ENCODE peak calls at places on chromosomes 1 and 21, in seven cellular contexts. W is HCT116, S is SK-N-SH, L is H1, Y is GM12878, G is HepG2, J is K562. X is an unnamed sample. For H3K4me1, the result is how much of the 10 kb centered on the place peaks cover.

GRCh38 chr1:160755864-160756616 is 17.0 kb downstream of the SLAMF7 start:
- DNase-seq in W (no peak), S (no peak), L (no peak), Y (no peak), G (no peak), J (no peak), X (no peak)

GRCh38 chr1:220928320-220928719 is 49.1 kb downstream of the HLX start:
- DNase-seq in W (no peak), S (no peak), L (no peak), Y (no peak), G (no peak), J (no peak), X (no peak)

GRCh38 chr1:108560143-108560429 is 186 bp downstream of the EEIG2 start:
- DNase-seq in W (no peak), S (peak), L (no peak), Y (no peak), G (no peak), J (no peak), X (peak)

GRCh38 chr1:4730078-4730477 is 75.7 kb downstream of the AJAP1 start:
- DNase-seq in W (no peak), S (no peak), L (no peak), Y (no peak), G (no peak), J (no peak), X (no peak)

GRCh38 chr1:234208791-234209190 is 164.5 kb upstream of the COA6 start:
- DNase-seq in W (no peak), S (no peak), L (no peak), Y (no peak), G (no peak), J (no peak), X (no peak)

GRCh38 chr1:19395678-19396192 is 83.6 kb downstream of the SLC66A1 start:
- DNase-seq in W (no peak), S (peak), L (no peak), Y (no peak), G (no peak), J (no peak), X (no peak)

GRCh38 chr1:218171302-218171893 is 113.7 kb upstream of the RRP15 start:
- DNase-seq in W (peak), S (peak), L (no peak), Y (no peak), G (peak), J (no peak), X (peak)

GRCh38 chr1:81004011-81004410 is 796.7 kb upstream of the ADGRL2 start:
- DNase-seq in W (no peak), S (no peak), L (no peak), Y (no peak), G (no peak), J (no peak), X (no peak)

GRCh38 chr1:108830119-108831008 is 26.5 kb downstream of the AKNAD1 start:
- DNase-seq in W (peak), S (peak), L (no peak), Y (no peak), G (peak), J (peak), X (no peak)

GRCh38 chr1:242523968-242524570 is 428 bp downstream of the PLD5 start:
- DNase-seq in W (no peak), S (peak), L (peak), Y (no peak), G (no peak), J (peak), X (peak)

GRCh38 chr1:62900566-62900965 is 116.6 kb downstream of the ATG4C start:
- DNase-seq in W (no peak), S (no peak), L (no peak), Y (no peak), G (no peak), J (no peak), X (no peak)

GRCh38 chr1:152227310-152227928 is 3.4 kb upstream of the HRNR start:
- DNase-seq in W (no peak), S (no peak), L (no peak), Y (no peak), G (no peak), J (no peak), X (no peak)

GRCh38 chr1:2547210-2548067 is 8.7 kb upstream of the TNFRSF14 start:
- DNase-seq in W (no peak), S (no peak), L (no peak), Y (no peak), G (no peak), J (no peak), X (no peak)

GRCh38 chr21:34513109-34513675 is 1.2 kb upstream of the KCNE1 start:
- DNase-seq in W (no peak), S (no peak), L (no peak), Y (no peak), G (no peak), J (no peak), X (no peak)

GRCh38 chr1:107964397-107965111 is 426 bp downstream of the VAV3 start:
- DNase-seq in W (no peak), S (peak), L (no peak), Y (no peak), G (no peak), J (no peak), X (peak)

DNA sequence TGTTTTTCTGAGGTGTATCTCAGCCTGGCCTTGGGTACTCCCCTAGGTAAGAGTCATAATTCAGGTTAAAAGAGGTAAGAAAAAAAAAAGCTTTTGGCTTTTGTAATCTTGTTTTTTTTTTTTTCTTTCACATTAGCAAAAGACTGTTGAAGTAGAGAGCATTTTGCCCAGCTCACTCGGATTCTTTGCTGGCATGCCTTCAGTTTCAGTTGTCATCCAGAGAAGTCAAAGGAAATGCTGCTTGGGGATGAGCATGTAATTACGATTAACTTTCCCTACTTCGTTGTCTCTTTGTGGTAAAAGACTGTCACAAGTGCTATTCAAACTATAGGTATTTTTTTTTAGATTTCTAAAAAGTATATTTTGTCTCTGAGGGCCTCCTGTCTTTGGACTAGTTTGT is 6.3 kb downstream of the BACH1 start:
- DNase-seq in W (no peak), S (no peak), L (no peak), Y (no peak), G (no peak), J (no peak), X (no peak)
- H3K4me1 ChIP-seq in W (under half), S (half or more), L (under half), Y (under half), G (half or more), J (under half), X (under half)

DNA sequence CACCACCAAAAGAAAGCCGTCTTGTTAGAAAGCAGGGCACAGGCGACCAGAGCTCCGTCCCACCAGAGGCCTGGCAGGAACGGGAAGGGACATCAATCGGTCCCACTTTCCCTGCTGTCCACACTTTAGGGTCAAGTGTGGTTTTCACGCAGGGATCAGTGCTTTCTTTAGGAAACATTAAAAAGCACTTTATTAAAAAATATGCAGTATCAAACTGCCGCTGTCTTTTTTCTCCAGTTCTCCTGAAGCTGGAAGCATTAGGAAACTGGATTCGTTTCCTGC is 437 bp downstream of the IFNLR1 start:
- DNase-seq in W (no peak), S (no peak), L (no peak), Y (no peak), G (no peak), J (no peak), X (no peak)
- H3K9ac ChIP-seq in W (peak), S (no peak), L (peak), Y (peak), G (peak), J (no peak), X (peak)

GRCh38 chr1:92366045-92366405 is 67.2 kb downstream of the RPAP2 start:
- DNase-seq in W (no peak), S (no peak), L (no peak), Y (no peak), G (no peak), J (no peak), X (no peak)
- TF ChIP-seq YY1 in W (no peak), S (no peak), L (no peak), Y (no peak), G (no peak), J (no peak), X (no peak)

GRCh38 chr21:25118648-25119047 is 488.6 kb downstream of the MRPL39 start:
- DNase-seq in W (no peak), S (no peak), L (no peak), Y (no peak), G (no peak), J (no peak), X (no peak)

DNA sequence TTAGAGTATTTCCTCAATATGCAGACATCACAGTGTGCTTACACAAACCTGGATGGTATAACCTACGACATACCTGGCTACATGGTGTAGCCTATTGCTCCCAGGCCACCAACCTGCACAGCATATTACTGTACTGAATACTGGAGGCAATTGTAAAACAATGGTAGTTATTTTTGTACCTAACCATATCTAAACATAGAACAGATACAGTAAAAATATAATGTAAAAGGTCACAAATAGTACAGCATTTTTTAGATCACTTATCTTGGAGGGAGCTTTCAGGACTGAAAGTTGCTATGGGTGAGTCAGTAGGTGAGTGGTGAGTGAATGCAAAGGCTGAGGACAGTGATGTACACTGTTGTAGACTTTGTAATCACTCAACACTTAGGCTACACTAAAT is 492.3 kb downstream of the MRPL39 start:
- DNase-seq in W (no peak), S (no peak), L (no peak), Y (peak), G (no peak), J (no peak), X (no peak)
- H3K4me1 ChIP-seq in W (under half), S (under half), L (under half), Y (under half), G (under half), J (under half), X (under half)

GRCh38 chr1:145878724-145879123 is 6.9 kb downstream of the ANKRD35 start:
- DNase-seq in W (no peak), S (no peak), L (no peak), Y (no peak), G (no peak), J (no peak), X (no peak)

GRCh38 chr1:145877923-145878486 is 7.7 kb downstream of the ANKRD35 start:
- DNase-seq in W (no peak), S (no peak), L (no peak), Y (no peak), G (no peak), J (no peak), X (no peak)

GRCh38 chr1:145884675-145885074 is 991 bp downstream of the ANKRD35 start:
- DNase-seq in W (no peak), S (no peak), L (no peak), Y (no peak), G (no peak), J (no peak), X (no peak)

GRCh38 chr1:145874646-145875045 is 11.0 kb downstream of the ANKRD35 start:
- DNase-seq in W (no peak), S (no peak), L (no peak), Y (no peak), G (no peak), J (no peak), X (no peak)

DNA sequence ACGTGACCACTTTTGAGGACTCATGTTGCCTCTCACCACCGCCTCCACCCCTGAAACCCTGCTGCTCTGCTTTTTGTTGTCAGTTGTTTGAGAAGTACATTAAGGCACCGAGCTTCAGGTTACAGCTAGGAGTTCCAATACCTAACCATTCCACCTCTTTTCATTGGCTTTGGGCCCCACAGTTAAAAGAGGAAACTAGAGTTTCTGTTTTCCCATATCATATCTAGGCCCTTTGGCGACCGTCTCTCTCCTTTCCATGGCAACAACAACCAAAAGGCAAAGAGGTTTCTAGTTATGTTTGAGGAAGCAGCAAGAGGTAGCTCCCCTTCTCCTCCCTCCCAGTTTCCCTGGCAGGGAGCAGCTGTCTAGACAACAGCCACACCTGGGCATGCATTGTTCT is 5.9 kb downstream of the ANKRD35 start:
- DNase-seq in W (no peak), S (no peak), L (no peak), Y (no peak), G (no peak), J (no peak), X (no peak)
- H3K9ac ChIP-seq in W (no peak), S (no peak), L (no peak), Y (no peak), G (no peak), J (no peak), X (peak)

GRCh38 chr1:27525296-27526271 is 35.6 kb upstream of the WASF2 start:
- DNase-seq in W (no peak), S (no peak), L (no peak), Y (peak), G (no peak), J (peak), X (peak)
- TF ChIP-seq YY1 in W (no peak), S (no peak), L (no peak), Y (no peak), G (no peak), J (no peak), X (no peak)

GRCh38 chr21:45087022-45087823 is 12.8 kb downstream of the ADARB1 start:
- DNase-seq in W (no peak), S (no peak), L (no peak), Y (no peak), G (no peak), J (no peak), X (no peak)

GRCh38 chr21:45088116-45088515 is 13.7 kb downstream of the ADARB1 start:
- DNase-seq in W (no peak), S (no peak), L (no peak), Y (no peak), G (no peak), J (no peak), X (no peak)

GRCh38 chr21:45089964-45090363 is 15.6 kb downstream of the ADARB1 start:
- DNase-seq in W (no peak), S (no peak), L (no peak), Y (no peak), G (no peak), J (no peak), X (no peak)

GRCh38 chr21:45086342-45086958 is 12.1 kb downstream of the ADARB1 start:
- DNase-seq in W (no peak), S (peak), L (no peak), Y (no peak), G (no peak), J (no peak), X (no peak)

DNA sequence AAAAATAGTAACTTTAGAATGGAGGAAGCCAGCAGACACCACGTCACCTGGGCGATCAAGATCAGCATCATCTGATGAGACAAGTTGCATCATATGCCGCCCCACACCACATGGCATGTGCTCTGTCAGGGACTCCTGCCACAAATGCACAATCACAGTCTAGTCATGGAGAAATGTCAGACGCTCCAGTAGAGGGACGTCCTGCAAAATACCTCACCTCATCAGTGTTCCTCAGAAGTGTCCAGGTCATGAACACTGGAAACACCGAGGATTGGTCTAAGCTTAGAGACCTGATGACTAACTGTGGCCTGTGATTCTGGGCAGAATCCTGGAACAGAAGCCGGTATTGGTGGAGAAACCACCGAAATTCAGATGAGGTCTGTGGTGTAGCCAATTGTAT is 14.3 kb downstream of the ADARB1 start:
- DNase-seq in W (no peak), S (no peak), L (no peak), Y (no peak), G (no peak), J (no peak), X (no peak)
- H3K4me1 ChIP-seq in W (under half), S (under half), L (under half), Y (under half), G (under half), J (under half), X (under half)

GRCh38 chr1:11520531-11521233 is 41.7 kb downstream of the DISP3 start:
- DNase-seq in W (no peak), S (no peak), L (no peak), Y (no peak), G (no peak), J (no peak), X (no peak)
- H3K9ac ChIP-seq in W (no peak), S (no peak), L (no peak), Y (no peak), G (no peak), J (no peak), X (no peak)

GRCh38 chr1:21910528-21911204 is 26.4 kb downstream of the HSPG2 start:
- DNase-seq in W (no peak), S (no peak), L (no peak), Y (no peak), G (no peak), J (no peak), X (no peak)

GRCh38 chr1:21909787-21910503 is 27.2 kb downstream of the HSPG2 start:
- DNase-seq in W (no peak), S (no peak), L (no peak), Y (peak), G (no peak), J (no peak), X (peak)

GRCh38 chr1:21913258-21913657 is 23.9 kb downstream of the HSPG2 start:
- DNase-seq in W (no peak), S (no peak), L (no peak), Y (no peak), G (no peak), J (no peak), X (no peak)

GRCh38 chr1:21912038-21912758 is 24.9 kb downstream of the HSPG2 start:
- DNase-seq in W (no peak), S (no peak), L (no peak), Y (no peak), G (no peak), J (no peak), X (no peak)

DNA sequence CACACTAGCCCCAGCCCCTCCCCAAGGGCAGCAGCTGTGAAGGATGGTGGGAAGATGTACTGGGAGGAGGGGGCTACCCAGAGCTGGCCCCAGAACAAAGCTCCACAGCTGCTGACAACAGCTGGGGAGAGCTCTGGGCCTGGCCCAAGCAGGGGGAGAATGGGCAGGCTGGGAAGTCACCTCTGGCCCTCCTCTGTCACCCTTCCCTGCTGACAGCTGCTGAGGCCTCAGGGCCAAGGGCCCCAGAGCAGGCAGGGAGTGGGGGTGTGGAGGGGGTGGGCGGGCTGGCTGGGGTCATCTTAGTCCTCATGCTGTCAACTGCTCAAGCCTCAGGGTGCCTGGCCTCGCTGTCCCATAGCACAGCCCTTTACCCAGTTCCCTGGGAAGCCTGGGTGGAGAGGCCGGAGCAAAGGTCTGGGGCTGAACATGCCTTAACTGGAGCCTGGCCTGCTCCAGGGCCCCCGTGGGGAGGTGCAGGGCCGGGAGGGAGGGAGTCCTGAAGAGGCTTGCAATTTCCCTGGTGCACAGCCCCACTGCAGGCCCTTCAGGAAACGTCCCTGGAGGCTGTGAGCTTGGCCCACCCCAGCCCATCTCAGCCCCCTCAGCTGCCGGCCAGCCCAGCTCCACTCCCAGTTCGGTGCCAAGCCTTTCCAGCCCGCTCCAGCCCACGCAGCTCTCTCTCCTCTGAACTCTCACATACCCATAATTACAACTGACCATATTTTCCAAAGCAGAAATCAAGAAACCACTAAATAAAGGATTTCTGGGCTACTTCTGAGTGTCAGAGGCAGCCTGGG is 25.7 kb downstream of the HSPG2 start:
- DNase-seq in W (no peak), S (peak), L (no peak), Y (no peak), G (peak), J (peak), X (no peak)
- TF ChIP-seq YY1 in W (no peak), S (no peak), L (no peak), Y (no peak), G (no peak), J (no peak), X (no peak)